ENCODE peak calls at places on chromosomes 5 and 9, in six cellular contexts. N is H1, E is mesenchymal stem cell, U is IMR-90, F is neuronal stem cell, A is mesendoderm. Z is an unnamed sample. For H3K4me1, the result is how much of the 10 kb centered on the place peaks cover.

GRCh38 chr5:92838253-92838652 is 742.8 kb downstream of the NR2F1-AS1 start:
- DNase-seq in N (no peak), E (no peak), U (no peak), F (no peak), A (peak), Z (peak)

GRCh38 chr5:17619353-17619752 is 9.2 kb downstream of the TAF11L12 start:
- DNase-seq in E (no peak), F (no peak), N (no peak), U (no peak), A (no peak), Z (no peak)

GRCh38 chr5:53403291-53403690 is 77.1 kb upstream of the FST start:
- DNase-seq in F (no peak), A (no peak), U (peak), E (no peak), N (no peak), Z (no peak)

GRCh38 chr5:147483961-147484707 is 25.7 kb downstream of the DPYSL3 start:
- DNase-seq in N (no peak), F (no peak), A (no peak), E (peak), U (peak), Z (no peak)

GRCh38 chr5:115634343-115635132 is 8.7 kb upstream of the TMED7 start:
- DNase-seq in F (peak), A (peak), E (peak), N (peak), U (peak), Z (peak)

GRCh38 chr5:115831163-115831768 is 10.1 kb downstream of the ATG12 start:
- DNase-seq in A (peak), N (no peak), U (peak), E (peak), F (peak), Z (no peak)

GRCh38 chr9:98978231-98978681 is 34.5 kb downstream of the COL15A1 start:
- DNase-seq in A (no peak), N (no peak), U (no peak), E (peak), F (peak), Z (no peak)

GRCh38 chr5:179319123-179319522 is 26.1 kb downstream of the ADAMTS2 start:
- DNase-seq in E (no peak), F (no peak), A (no peak), U (no peak), N (no peak), Z (no peak)

GRCh38 chr5:141637266-141637692 is 482 bp downstream of the RELL2 start:
- DNase-seq in F (peak), U (no peak), E (no peak), N (no peak), A (peak), Z (no peak)

GRCh38 chr9:11194249-11194648 is 581.4 kb upstream of the PTPRD start:
- DNase-seq in U (no peak), A (no peak), F (no peak), E (no peak), N (no peak), Z (no peak)

GRCh38 chr9:89659473-89660256 is 54.9 kb downstream of the GADD45G start:
- DNase-seq in A (no peak), F (no peak), N (no peak), E (no peak), U (no peak), Z (no peak)

GRCh38 chr5:20832204-20833080 is 844.4 kb upstream of the CDH18 start:
- DNase-seq in U (no peak), N (no peak), E (no peak), A (no peak), F (no peak), Z (no peak)

GRCh38 chr5:154334406-154335041 is 111.3 kb upstream of the SAP30L start:
- DNase-seq in F (no peak), A (no peak), E (peak), U (peak), N (no peak), Z (no peak)

GRCh38 chr5:2779459-2779858 is 28.0 kb upstream of the IRX2 start:
- DNase-seq in E (no peak), N (no peak), F (no peak), A (no peak), U (no peak), Z (no peak)

GRCh38 chr9:72997387-72997995 is 44.6 kb upstream of the ALDH1A1 start:
- DNase-seq in U (no peak), N (no peak), A (no peak), F (no peak), E (no peak), Z (peak)

GRCh38 chr9:129726322-129727160 is 26.3 kb downstream of the PTGES start:
- DNase-seq in N (peak), F (peak), E (peak), A (peak), U (peak), Z (peak)

GRCh38 chr9:124758061-124758460 is 13.1 kb downstream of the NR6A1 start:
- DNase-seq in A (peak), F (no peak), U (no peak), E (no peak), N (no peak), Z (no peak)

GRCh38 chr9:69590241-69590640 is 81.9 kb downstream of the APBA1 start:
- DNase-seq in A (no peak), U (no peak), N (no peak), E (no peak), F (no peak), Z (no peak)

GRCh38 chr9:89993678-89994630 is 389.1 kb downstream of the GADD45G start:
- DNase-seq in F (no peak), U (no peak), E (peak), N (no peak), A (peak), Z (no peak)

GRCh38 chr5:32138839-32139493 is 35.2 kb downstream of the GOLPH3 start:
- DNase-seq in A (no peak), U (peak), F (no peak), E (no peak), N (no peak), Z (no peak)

GRCh38 chr5:142904421-142904820 is 134.2 kb downstream of the ARHGAP26 start:
- DNase-seq in N (no peak), A (peak), E (no peak), U (no peak), F (no peak), Z (no peak)

GRCh38 chr5:96384353-96384752 is 48.7 kb downstream of the PCSK1 start:
- DNase-seq in E (peak), F (no peak), N (no peak), A (peak), U (peak), Z (no peak)

GRCh38 chr5:40333459-40334241 is 346.1 kb upstream of the PTGER4 start:
- DNase-seq in A (no peak), N (no peak), F (no peak), E (no peak), U (peak), Z (no peak)

GRCh38 chr5:147017191-147017590 is 138.6 kb upstream of the PPP2R2B start:
- DNase-seq in N (no peak), A (peak), E (peak), U (no peak), F (no peak), Z (no peak)

GRCh38 chr5:134114886-134115805 is 665 bp downstream of the TCF7 start:
- DNase-seq in N (no peak), E (no peak), F (no peak), U (no peak), A (peak), Z (peak)

GRCh38 chr5:388266-389196 is 54.4 kb upstream of the EXOC3 start:
- DNase-seq in E (no peak), U (no peak), A (no peak), F (no peak), N (no peak), Z (no peak)
- H3K4me1 ChIP-seq in E (under half), U (under half), A (under half), F (under half), N (under half), Z (under half)

DNA sequence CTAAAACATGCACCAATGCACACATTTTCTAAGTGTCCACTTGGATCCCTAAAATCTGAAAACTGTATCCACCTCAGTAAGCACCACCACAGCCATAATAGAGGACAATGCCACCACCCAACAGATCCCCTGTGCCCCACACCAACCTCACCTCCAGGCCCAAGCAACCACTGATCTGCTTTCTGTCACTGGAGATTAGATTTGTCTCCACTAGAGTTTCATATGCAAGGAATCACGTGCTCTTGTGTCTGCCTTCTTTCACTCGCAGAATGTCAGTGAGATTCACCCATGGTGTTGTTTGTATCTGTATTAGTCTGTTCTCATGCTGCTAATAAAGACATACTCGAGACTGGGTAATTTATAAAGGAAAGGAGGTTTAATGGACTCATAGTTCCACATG is 216.1 kb upstream of the WWC1 start:
- DNase-seq in F (no peak), N (no peak), U (no peak), A (no peak), E (no peak), Z (no peak)
- H2BK15ac ChIP-seq in F (no peak), N (no peak), U (no peak), A (no peak), E (no peak), Z (no peak)

GRCh38 chr9:108568093-108568492 is 287.7 kb downstream of the ACTL7B start:
- DNase-seq in N (no peak), F (no peak), U (no peak), E (no peak), A (no peak), Z (no peak)
- H3K4me1 ChIP-seq in N (under half), F (under half), U (under half), E (under half), A (under half), Z (under half)

DNA sequence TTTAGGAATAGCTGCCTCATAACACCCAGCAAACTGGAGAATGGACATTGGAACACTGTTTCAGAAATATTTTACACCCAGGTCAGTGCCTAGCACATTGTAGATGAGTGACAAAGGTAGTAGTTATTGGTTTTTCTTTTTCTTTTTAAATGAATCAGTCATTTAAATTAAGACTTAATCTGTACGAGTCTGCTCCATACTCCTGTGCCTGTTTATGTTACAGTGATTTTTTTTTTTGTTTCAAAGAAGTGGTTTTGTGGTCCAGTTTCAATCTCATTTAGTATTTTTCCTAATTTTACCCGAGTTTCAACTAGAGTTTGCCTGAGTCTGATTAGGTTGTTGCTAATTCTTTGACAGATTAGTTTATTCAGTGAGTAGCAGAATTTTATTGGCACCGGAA is 16.2 kb downstream of the LMNB1 start:
- DNase-seq in N (no peak), E (no peak), U (no peak), A (no peak), F (no peak), Z (no peak)
- H2BK15ac ChIP-seq in N (no peak), E (no peak), U (no peak), A (no peak), F (no peak), Z (no peak)

GRCh38 chr9:91896096-91896495 is 53.9 kb downstream of the ROR2 start:
- DNase-seq in A (no peak), U (no peak), F (no peak), E (no peak), N (no peak), Z (no peak)

GRCh38 chr9:91894023-91894422 is 56.0 kb downstream of the ROR2 start:
- DNase-seq in N (no peak), U (no peak), F (no peak), A (no peak), E (no peak), Z (no peak)

GRCh38 chr9:91898451-91899433 is 51.3 kb downstream of the ROR2 start:
- DNase-seq in F (no peak), E (peak), U (peak), A (peak), N (no peak), Z (no peak)

GRCh38 chr9:91897201-91897600 is 52.8 kb downstream of the ROR2 start:
- DNase-seq in U (peak), F (no peak), A (no peak), N (no peak), E (no peak), Z (no peak)

GRCh38 chr9:91896513-91897121 is 53.4 kb downstream of the ROR2 start:
- DNase-seq in E (peak), A (no peak), F (no peak), N (no peak), U (peak), Z (no peak)
- H3K4me1 ChIP-seq in E (under half), A (under half), F (under half), N (under half), U (under half), Z (under half)

DNA sequence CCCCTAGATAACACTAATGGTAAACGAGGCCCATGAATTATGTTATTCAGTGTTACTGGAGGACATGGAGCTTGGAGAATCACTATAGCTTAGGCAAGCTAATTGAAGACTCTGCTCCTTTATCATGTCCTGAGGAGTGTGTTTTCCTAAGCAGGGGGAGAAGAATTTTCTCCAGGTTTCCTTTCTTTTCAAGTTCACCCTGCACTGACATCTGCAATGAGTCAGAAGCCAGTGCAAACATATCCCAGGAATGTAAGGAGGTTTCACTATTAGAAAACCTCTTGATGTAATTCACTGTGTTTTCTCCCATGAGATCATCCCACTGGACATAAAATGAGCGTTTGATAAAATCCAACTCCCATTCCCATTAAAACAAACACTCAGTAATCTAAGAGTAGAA is 75.6 kb downstream of the DMRT2 start:
- DNase-seq in A (no peak), E (no peak), U (peak), N (no peak), F (no peak), Z (no peak)
- H2BK15ac ChIP-seq in A (no peak), E (no peak), U (no peak), N (no peak), F (no peak), Z (no peak)

DNA sequence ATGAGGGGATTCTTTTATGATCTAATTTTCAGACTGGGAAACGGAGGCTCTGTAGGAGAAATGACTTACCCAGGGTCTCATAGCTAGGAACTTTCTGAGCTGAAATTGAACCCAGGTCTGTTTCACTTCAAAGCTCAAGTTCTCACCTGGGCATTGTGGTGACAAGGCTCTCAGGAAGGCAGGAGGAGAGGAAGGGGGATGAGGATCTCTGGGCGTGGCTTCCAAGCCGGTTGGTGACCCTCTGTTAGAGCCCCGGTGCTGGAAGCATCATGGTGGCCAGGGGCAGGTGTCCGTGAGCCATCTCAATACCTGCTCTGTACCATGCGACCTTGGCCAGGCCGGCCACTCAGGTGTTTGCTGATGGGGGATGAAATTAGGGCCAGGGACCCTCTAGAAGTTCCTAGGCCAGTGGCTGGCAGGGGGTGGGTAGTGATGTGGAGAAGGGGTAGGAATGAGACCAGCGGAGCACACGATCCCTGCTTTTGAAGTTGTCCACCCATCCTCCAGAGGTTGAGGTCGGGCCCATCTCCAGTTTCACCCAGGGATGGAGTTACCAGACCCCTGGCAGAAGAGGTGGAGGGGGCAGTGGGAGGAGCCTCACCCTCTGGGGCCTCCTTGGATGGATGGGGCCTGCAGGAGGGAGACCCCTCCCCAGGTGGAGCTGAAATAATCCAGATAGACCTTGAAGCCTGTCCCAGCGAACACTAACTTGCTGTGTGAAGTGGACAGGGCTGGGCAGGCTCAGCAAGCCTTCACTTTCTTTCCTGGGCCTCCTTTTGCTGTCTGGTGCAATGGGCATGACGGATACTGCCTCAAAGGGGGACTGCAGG is 5.9 kb downstream of the CRB2 start:
- DNase-seq in E (no peak), A (no peak), F (no peak), U (no peak), N (no peak), Z (peak)
- H3K4me1 ChIP-seq in E (half or more), A (under half), F (half or more), U (under half), N (under half), Z (under half)

GRCh38 chr5:9710069-9710468 is 79.9 kb upstream of the TAS2R1 start:
- DNase-seq in A (no peak), E (no peak), F (no peak), N (no peak), U (no peak), Z (no peak)

GRCh38 chr5:9712506-9713285 is 82.5 kb upstream of the TAS2R1 start:
- DNase-seq in A (no peak), F (no peak), U (peak), N (no peak), E (peak), Z (no peak)

GRCh38 chr5:9707766-9708462 is 77.8 kb upstream of the TAS2R1 start:
- DNase-seq in U (no peak), E (peak), N (no peak), A (peak), F (no peak), Z (no peak)
- H2BK15ac ChIP-seq in U (no peak), E (no peak), N (no peak), A (no peak), F (no peak), Z (no peak)

DNA sequence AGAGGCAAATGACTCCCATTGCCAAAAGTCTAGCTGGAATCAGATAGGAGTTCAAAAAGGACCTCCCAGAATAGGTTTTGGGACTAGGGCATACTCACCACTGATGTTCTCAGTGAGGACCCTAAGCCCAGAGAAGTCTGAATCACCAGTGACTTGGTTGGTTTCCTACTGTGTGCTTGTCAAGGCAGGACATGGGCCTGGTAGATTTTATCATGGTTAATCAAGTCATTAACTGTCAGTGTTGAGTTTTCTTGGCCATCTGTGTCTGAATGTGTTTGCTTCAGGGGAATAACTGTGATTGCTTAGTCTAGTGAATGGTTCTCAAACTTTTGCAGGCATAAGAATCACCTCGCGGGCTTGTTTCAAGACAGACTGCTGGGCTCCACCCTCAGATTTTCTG is 99.0 kb upstream of the GDNF start:
- DNase-seq in A (no peak), F (no peak), U (no peak), E (no peak), N (no peak), Z (no peak)
- H3K4me1 ChIP-seq in A (under half), F (under half), U (under half), E (under half), N (under half), Z (under half)

Z was measured in H9.